ENCODE peak calls at places on chromosomes 12 and 14, in five cellular contexts. M is neuronal stem cell, K is IMR-90, R is H9, D is H1. I is an unnamed sample.

GRCh38 chr12:132489602-132490239 is at the start of gene FBRSL1:
- DNase-seq in M (peak), K (peak), R (peak), D (peak), I (peak)

GRCh38 chr14:76773188-76773885 is 12.1 kb downstream of the VASH1 start:
- DNase-seq in M (no peak), K (peak), R (peak), D (no peak), I (peak)

GRCh38 chr12:48165089-48166031 is 8.0 kb upstream of the ASB8 start:
- DNase-seq in M (peak), K (peak), R (no peak), D (no peak), I (peak)

GRCh38 chr14:98953544-98954346 is 318.3 kb downstream of the BCL11B start:
- DNase-seq in M (no peak), K (no peak), R (peak), D (no peak), I (no peak)

GRCh38 chr14:100894416-100894815 is 9.1 kb downstream of the RTL1 start:
- DNase-seq in M (no peak), K (no peak), R (peak), D (no peak), I (no peak)

GRCh38 chr12:57890191-57891120 is 43.9 kb upstream of the CTDSP2 start:
- DNase-seq in M (no peak), K (peak), R (no peak), D (no peak), I (no peak)

GRCh38 chr14:23379331-23380196 is 2.7 kb downstream of the CMTM5 start:
- DNase-seq in M (peak), K (peak), R (peak), D (no peak), I (peak)

GRCh38 chr14:49953196-49953595 is 60.3 kb downstream of the ARF6 start:
- DNase-seq in M (no peak), K (no peak), R (no peak), D (no peak), I (no peak)

GRCh38 chr12:100225491-100225890 is 24.9 kb downstream of the ACTR6 start:
- DNase-seq in M (no peak), K (no peak), R (no peak), D (no peak), I (no peak)

GRCh38 chr14:65622703-65623102 is 210.2 kb downstream of the FUT8 start:
- DNase-seq in M (no peak), K (no peak), R (no peak), D (no peak), I (no peak)

GRCh38 chr12:89760783-89761182 is 52.1 kb upstream of the ATP2B1 start:
- DNase-seq in M (no peak), K (no peak), R (no peak), D (no peak), I (no peak)

GRCh38 chr14:28784262-28785021 is 17.9 kb downstream of the FOXG1 start:
- DNase-seq in M (no peak), K (no peak), R (no peak), D (no peak), I (no peak)

GRCh38 chr12:8687846-8688601 is 9.8 kb upstream of the RIMKLB start:
- DNase-seq in M (no peak), K (peak), R (peak), D (no peak), I (peak)

GRCh38 chr14:68552597-68552996 is 240.3 kb downstream of the ZFP36L1 start:
- DNase-seq in M (no peak), K (peak), R (no peak), D (no peak), I (peak)

GRCh38 chr12:7021956-7022355 is 3.7 kb upstream of the LPCAT3 start:
- DNase-seq in M (no peak), K (no peak), R (no peak), D (no peak), I (no peak)

GRCh38 chr12:76696186-76696585 is 67.7 kb upstream of the ZDHHC17 start:
- DNase-seq in M (no peak), K (no peak), R (no peak), D (no peak), I (no peak)

GRCh38 chr14:71488703-71489141 is 443.5 kb upstream of the RGS6 start:
- DNase-seq in M (no peak), K (peak), R (no peak), D (no peak), I (peak)

GRCh38 chr14:49796025-49796424 is 28.1 kb downstream of the KLHDC2 start:
- DNase-seq in M (no peak), K (no peak), R (no peak), D (no peak), I (no peak)

GRCh38 chr12:6426882-6427671 is 17.7 kb upstream of the CD27 start:
- DNase-seq in M (no peak), K (no peak), R (no peak), D (no peak), I (no peak)

GRCh38 chr14:99574099-99574880 is 29.7 kb downstream of the CCDC85C start:
- DNase-seq in M (peak), K (peak), R (peak), D (peak), I (peak)

GRCh38 chr12:104793280-104793679 is 164.8 kb downstream of the SLC41A2 start:
- DNase-seq in M (no peak), K (peak), R (no peak), D (no peak), I (no peak)

GRCh38 chr12:27852117-27852516 is 72.1 kb upstream of the MANSC4 start:
- DNase-seq in M (no peak), K (no peak), R (no peak), D (no peak), I (no peak)

GRCh38 chr12:26790645-26790994 is 42.4 kb downstream of the ITPR2 start:
- DNase-seq in M (no peak), K (no peak), R (no peak), D (no peak), I (no peak)

GRCh38 chr14:68144051-68144681 is 324.6 kb downstream of the RAD51B start:
- DNase-seq in M (no peak), K (peak), R (no peak), D (no peak), I (no peak)

GRCh38 chr14:21405097-21405496 is 21.3 kb upstream of the SUPT16H start:
- DNase-seq in M (no peak), K (no peak), R (no peak), D (no peak), I (no peak)

DNA sequence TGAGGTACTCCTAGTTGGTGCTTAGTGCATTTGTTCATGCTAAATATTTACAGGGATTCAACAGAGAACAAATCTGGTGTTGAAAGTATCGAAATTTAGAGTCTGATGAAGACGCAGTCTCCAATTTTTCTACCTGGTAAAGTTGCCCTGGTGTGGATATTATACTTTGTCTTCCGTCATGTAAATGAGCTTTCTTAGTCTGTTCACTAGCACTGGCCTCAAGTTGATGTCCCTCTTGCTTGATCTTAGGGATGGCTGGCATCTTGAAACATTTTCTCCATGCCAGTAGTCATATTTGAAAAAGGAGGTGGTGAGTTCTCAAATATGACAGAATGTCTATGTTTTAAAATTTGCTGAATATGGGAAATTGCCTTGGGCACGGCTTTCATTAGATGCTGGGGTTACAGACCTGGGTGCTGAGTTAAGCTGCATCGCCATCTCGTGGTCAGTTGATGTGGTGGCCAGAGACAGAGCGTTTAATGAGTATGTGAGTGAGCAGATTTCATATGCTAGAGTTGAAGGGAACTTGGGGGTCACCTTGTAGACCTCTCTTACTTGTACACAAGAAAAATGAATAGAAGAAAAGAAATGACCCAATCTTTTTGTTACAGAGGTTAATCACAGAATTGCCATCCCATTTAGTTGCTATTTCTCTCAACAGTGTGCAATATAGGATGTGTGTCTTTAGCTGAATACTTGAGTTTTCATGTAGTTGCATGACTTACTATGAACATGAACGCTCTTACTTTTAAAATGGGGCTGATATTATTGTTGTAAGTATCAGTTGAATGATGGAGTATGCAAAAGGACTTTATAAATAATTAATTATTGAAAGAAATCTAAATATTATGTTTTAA is 172.8 kb upstream of the DCN start:
- DNase-seq in M (peak), K (peak), R (peak), D (peak), I (peak)
- H2AFZ ChIP-seq in M (no peak), K (peak), R (no peak), D (no peak), I (no peak)

GRCh38 chr14:105971593-105972500 is 445.5 kb downstream of the TMEM121 start:
- DNase-seq in M (no peak), K (no peak), R (no peak), D (no peak), I (no peak)
- H2BK15ac ChIP-seq in M (no peak), K (no peak), R (no peak), D (no peak), I (no peak)

DNA sequence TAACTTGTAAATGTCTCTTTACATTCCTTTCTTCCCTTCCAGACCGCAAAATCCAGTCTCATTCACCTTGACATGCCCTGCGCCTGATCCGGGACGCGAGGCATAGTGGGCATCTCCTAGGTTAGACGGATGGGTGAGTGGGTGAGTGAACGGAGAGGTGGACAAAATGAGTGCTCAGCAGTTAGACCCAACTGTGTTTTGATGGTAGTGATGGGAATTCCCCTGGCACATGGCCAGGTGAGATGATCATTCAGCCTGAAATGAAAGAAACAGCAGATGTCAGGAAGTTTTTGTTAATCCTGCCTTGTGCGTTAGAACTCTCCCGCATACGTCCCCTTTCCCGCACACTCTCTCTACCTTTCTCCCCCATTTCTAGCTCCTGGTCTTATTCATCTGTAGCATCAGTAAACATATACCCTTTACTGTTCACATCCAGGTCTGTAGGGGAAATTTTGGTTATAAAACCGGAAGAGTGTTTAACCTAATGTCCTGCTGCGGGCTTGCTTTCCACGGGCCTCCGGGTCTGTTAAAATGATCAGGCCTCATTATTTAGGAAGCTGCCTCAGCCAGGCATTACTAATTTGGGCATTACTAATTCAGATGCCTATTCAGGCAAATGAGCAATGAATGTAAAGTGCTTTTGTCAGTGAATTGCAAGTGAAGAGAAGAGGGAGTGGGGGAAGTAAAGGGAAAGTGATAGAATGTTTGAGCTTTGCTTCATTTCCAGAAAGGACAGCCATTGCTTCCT is 172.8 kb downstream of the ETV6 start:
- DNase-seq in M (peak), K (peak), R (no peak), D (no peak), I (peak)
- H2AK5ac ChIP-seq in M (no peak), K (peak), R (no peak), D (peak), I (peak)

GRCh38 chr14:96318836-96319235 is 44.3 kb downstream of the ATG2B start:
- DNase-seq in M (no peak), K (no peak), R (no peak), D (no peak), I (no peak)

GRCh38 chr14:96324219-96324618 is 38.9 kb downstream of the ATG2B start:
- DNase-seq in M (no peak), K (no peak), R (no peak), D (no peak), I (no peak)

GRCh38 chr14:96316087-96316486 is 47.1 kb downstream of the ATG2B start:
- DNase-seq in M (no peak), K (no peak), R (no peak), D (no peak), I (no peak)

DNA sequence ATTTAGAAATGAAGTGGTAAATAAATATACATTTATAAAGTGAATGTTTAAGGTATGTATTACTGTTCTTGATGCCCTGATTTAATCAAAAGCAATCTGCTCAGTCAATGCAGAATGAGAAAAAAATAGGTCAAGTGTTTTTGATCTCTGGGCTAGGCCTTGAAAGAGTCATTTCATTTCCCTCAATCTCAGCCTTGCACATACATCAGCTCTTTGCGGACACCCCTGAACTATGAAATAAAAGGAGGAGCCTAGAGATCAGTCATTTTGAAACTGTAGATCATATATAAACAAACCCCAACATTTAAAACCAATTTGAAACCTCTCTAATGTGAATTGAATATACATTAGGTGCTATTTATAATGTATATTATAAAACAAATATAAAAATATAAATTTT is 42.5 kb downstream of the ATG2B start:
- DNase-seq in M (no peak), K (no peak), R (no peak), D (no peak), I (no peak)
- H2AFZ ChIP-seq in M (no peak), K (no peak), R (no peak), D (no peak), I (no peak)

I was measured in mesenchymal stem cell.